ENCODE peak calls at places on chromosomes 7 and 10, in four cellular contexts. W is AG04450, M is kidney epithelial cell, O is HFFc6. K is an unnamed sample.

GRCh38 chr7:515628-516027 is 4.0 kb downstream of the PDGFA start:
- DNase-seq in M (no peak), W (no peak), O (no peak), K (no peak)

GRCh38 chr10:78179886-78180285 is 146.2 kb downstream of the RPS24 start:
- DNase-seq in W (no peak), O (no peak), M (no peak), K (no peak)

GRCh38 chr10:59623823-59624535 is 85.7 kb downstream of the SLC16A9 start:
- DNase-seq in W (no peak), M (no peak), O (no peak), K (no peak)

GRCh38 chr7:72925546-72926120 is 738 bp downstream of the POM121 start:
- DNase-seq in W (no peak), M (no peak), O (no peak), K (no peak)

GRCh38 chr10:57715233-57715632 is 552.5 kb downstream of the IPMK start:
- DNase-seq in M (no peak), W (no peak), O (no peak), K (no peak)

GRCh38 chr10:130160775-130161174 is 24.6 kb downstream of the GLRX3 start:
- DNase-seq in O (no peak), M (no peak), W (no peak), K (peak; percentile 41)

GRCh38 chr10:23604613-23605012 is 165.7 kb downstream of the OTUD1 start:
- DNase-seq in W (no peak), M (peak; percentile 66), O (no peak), K (no peak)

GRCh38 chr10:121608669-121609190 is 10.5 kb upstream of the FGFR2 start:
- DNase-seq in W (no peak), M (no peak), O (no peak), K (no peak)

GRCh38 chr7:15747187-15748111 is 61.0 kb upstream of the MEOX2 start:
- DNase-seq in O (no peak), W (no peak), M (no peak), K (no peak)

K was measured in IMR-90.